ENCODE peak calls at places on chromosomes 3 and 15, in five cellular contexts. H is IMR-90, D is K562, Z is A549, A is SK-N-SH. F is an unnamed sample.

GRCh38 chr3:104629038-104629437 is 737.7 kb upstream of the ALCAM start:
- DNase-seq in H (peak; percentile 88), Z (no peak), A (no peak), D (no peak), F (no peak)

GRCh38 chr3:163474766-163475165 is 1603.5 kb downstream of the SI start:
- DNase-seq in Z (no peak), A (no peak), D (no peak), H (no peak), F (no peak)

GRCh38 chr15:60399246-60399915 is 1.6 kb upstream of the ANXA2 start:
- DNase-seq in D (no peak), H (no peak), A (no peak), Z (no peak), F (no peak)

GRCh38 chr3:78204977-78205376 is 1165.1 kb downstream of the ROBO2 start:
- DNase-seq in Z (no peak), D (no peak), H (peak; percentile 67), A (no peak), F (no peak)

GRCh38 chr3:20589275-20589674 is 403.3 kb upstream of the SGO1 start:
- DNase-seq in Z (no peak), A (no peak), D (no peak), H (no peak), F (no peak)

GRCh38 chr3:4362523-4362922 is 59.4 kb downstream of the SETMAR start:
- DNase-seq in H (no peak), Z (no peak), D (no peak), A (no peak), F (no peak)

GRCh38 chr15:37133619-37134018 is 33.3 kb upstream of the MEIS2 start:
- DNase-seq in A (no peak), Z (peak; percentile 21), D (no peak), H (peak; percentile 61), F (no peak)

GRCh38 chr3:14540821-14541385 is 761 bp upstream of the GRIP2 start:
- DNase-seq in H (no peak), D (no peak), A (no peak), Z (no peak), F (no peak)

GRCh38 chr3:140472621-140473020 is 205.2 kb upstream of the TRIM42 start:
- DNase-seq in H (no peak), Z (peak; percentile 21), A (no peak), D (no peak), F (no peak)

GRCh38 chr3:41961061-41961749 is 698 bp downstream of the ULK4 start:
- DNase-seq in Z (peak; percentile 51), A (peak; percentile 74), D (peak; percentile 24), H (peak; percentile 61), F (no peak)

GRCh38 chr15:82697735-82698407 is 11.8 kb downstream of the AP3B2 start:
- DNase-seq in D (no peak), H (no peak), Z (no peak), A (no peak), F (no peak)

GRCh38 chr3:182490601-182491485 is 302.5 kb upstream of the ATP11B start:
- DNase-seq in H (no peak), A (peak; percentile 39), D (peak; percentile 20), Z (peak; percentile 7), F (no peak)

GRCh38 chr3:70298385-70298784 is 14.1 kb downstream of the MDFIC2 start:
- DNase-seq in D (no peak), A (no peak), Z (no peak), H (peak; percentile 1), F (no peak)

GRCh38 chr15:66935688-66936087 is 129.7 kb upstream of the SMAD3 start:
- DNase-seq in Z (no peak), D (no peak), A (no peak), H (no peak), F (no peak)

GRCh38 chr3:31227152-31227581 is 305.6 kb upstream of the STT3B start:
- DNase-seq in A (no peak), D (no peak), H (no peak), Z (no peak), F (peak; percentile 80)

GRCh38 chr15:66459818-66460615 is 37.5 kb downstream of the SNAPC5 start:
- DNase-seq in D (no peak), A (no peak), H (peak; percentile 77), Z (no peak), F (no peak)

GRCh38 chr3:13495351-13495813 is 15.3 kb downstream of the HDAC11 start:
- DNase-seq in A (no peak), D (no peak), H (no peak), Z (no peak), F (no peak)

GRCh38 chr3:36496734-36497133 is 116.4 kb downstream of the STAC start:
- DNase-seq in D (no peak), A (no peak), Z (no peak), H (no peak), F (no peak)

GRCh38 chr3:65575376-65575840 is 463.3 kb downstream of the MAGI1 start:
- DNase-seq in A (no peak), Z (peak; percentile 40), H (peak; percentile 98), D (no peak), F (no peak)

GRCh38 chr3:10311710-10312109 is 9.2 kb downstream of the SEC13 start:
- DNase-seq in H (no peak), Z (no peak), A (no peak), D (no peak), F (no peak)

GRCh38 chr3:72105306-72105705 is 320.4 kb upstream of the PROK2 start:
- DNase-seq in A (no peak), D (no peak), H (no peak), Z (no peak), F (no peak)

GRCh38 chr3:64399205-64399800 is 174.0 kb upstream of the PRICKLE2 start:
- DNase-seq in A (peak; percentile 58), D (peak; percentile 13), H (peak; percentile 70), Z (peak; percentile 54), F (no peak)

GRCh38 chr3:100155105-100155504 is 40.8 kb upstream of the FILIP1L start:
- DNase-seq in Z (no peak), D (no peak), A (peak; percentile 9), H (peak; percentile 18), F (no peak)

GRCh38 chr3:25468866-25469319 is 40.8 kb downstream of the RARB start:
- DNase-seq in A (peak; percentile 23), Z (no peak), D (no peak), H (no peak), F (no peak)

GRCh38 chr15:63476229-63476632 is 28.2 kb upstream of the USP3 start:
- DNase-seq in A (no peak), Z (peak; percentile 98), D (no peak), H (peak; percentile 100), F (no peak)

GRCh38 chr15:58267026-58267425 is 128.8 kb downstream of the AQP9 start:
- DNase-seq in Z (no peak), A (no peak), H (no peak), D (no peak), F (no peak)

GRCh38 chr15:26045516-26045915 is 182.4 kb upstream of the ATP10A start:
- DNase-seq in D (no peak), A (no peak), H (no peak), Z (no peak), F (no peak)

GRCh38 chr15:53861792-53862191 is 102.3 kb upstream of the WDR72 start:
- DNase-seq in D (no peak), A (no peak), H (no peak), Z (no peak), F (no peak)

GRCh38 chr15:99434506-99435137 is 131.2 kb upstream of the MEF2A start:
- DNase-seq in H (no peak), Z (no peak), D (no peak), A (no peak), F (no peak)

DNA sequence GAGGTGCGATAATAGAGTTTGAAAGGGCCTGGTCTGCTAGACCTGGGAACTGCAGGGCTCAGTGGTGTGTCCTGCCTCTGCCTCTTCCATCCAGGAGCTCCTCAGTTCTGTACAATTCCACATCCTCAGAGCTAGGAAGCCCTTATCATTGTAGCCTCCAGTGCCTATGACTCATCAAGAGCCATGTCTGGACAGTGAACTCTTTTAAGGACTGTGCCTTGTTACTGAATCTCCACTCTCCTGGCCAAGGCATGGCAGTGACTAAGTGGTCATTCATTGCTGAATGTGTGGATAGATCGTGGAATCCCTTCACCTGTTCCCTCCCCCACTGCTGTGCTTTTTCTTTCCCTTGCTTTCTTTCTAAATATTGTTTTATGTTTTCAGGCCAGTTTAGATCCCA is 2.9 kb downstream of the TIMP4 start:
- DNase-seq in A (no peak), Z (peak; percentile 69), H (peak; percentile 85), D (peak; percentile 35), F (no peak)
- TF ChIP-seq RCOR1 in A (no peak), Z (no peak), H (no peak), D (no peak), F (no peak)

DNA sequence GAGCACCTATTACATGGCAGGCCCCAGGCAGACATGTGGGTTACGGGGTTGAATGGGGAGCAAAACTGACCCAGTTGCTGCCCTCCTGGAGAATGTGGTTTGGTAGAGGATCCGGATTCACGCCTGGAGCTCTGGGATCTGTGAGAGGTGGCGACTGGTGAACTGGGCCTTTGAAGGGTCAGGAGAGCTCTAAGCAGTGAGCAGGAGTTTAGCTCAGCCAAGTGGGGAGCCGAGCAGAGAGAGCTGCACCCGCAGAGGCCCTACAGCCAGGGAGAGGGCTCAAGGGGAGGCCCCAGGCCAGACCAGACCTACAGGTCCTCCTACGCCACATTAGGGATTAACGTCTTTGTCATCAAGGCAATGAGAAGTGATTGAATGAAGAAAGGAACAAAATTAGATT is 179.8 kb upstream of the TLE3 start:
- DNase-seq in H (no peak), Z (no peak), D (no peak), A (no peak), F (no peak)
- TF ChIP-seq RCOR1 in H (no peak), Z (no peak), D (no peak), A (no peak), F (no peak)

GRCh38 chr3:151281671-151282334 is 3.5 kb upstream of the P2RY14 start:
- DNase-seq in D (no peak), A (no peak), H (peak; percentile 95), Z (no peak), F (no peak)

GRCh38 chr3:151282921-151283320 is 4.6 kb upstream of the P2RY14 start:
- DNase-seq in D (peak; percentile 47), H (peak; percentile 83), Z (peak; percentile 63), A (peak; percentile 50), F (no peak)

GRCh38 chr3:151285940-151286339 is 7.6 kb upstream of the P2RY14 start:
- DNase-seq in H (no peak), Z (no peak), A (no peak), D (no peak), F (no peak)

GRCh38 chr3:151283907-151284461 is 5.6 kb upstream of the P2RY14 start:
- DNase-seq in A (no peak), D (no peak), H (peak; percentile 94), Z (peak; percentile 9), F (no peak)

GRCh38 chr3:151283387-151283786 is 5.0 kb upstream of the P2RY14 start:
- DNase-seq in H (no peak), A (no peak), Z (no peak), D (no peak), F (no peak)
- TF ChIP-seq RCOR1 in H (no peak), A (no peak), Z (no peak), D (no peak), F (no peak)

GRCh38 chr3:188076176-188076575 is 77.8 kb upstream of the LPP start:
- DNase-seq in Z (no peak), D (no peak), A (no peak), H (no peak), F (no peak)

GRCh38 chr3:188080091-188080490 is 73.9 kb upstream of the LPP start:
- DNase-seq in A (no peak), H (no peak), Z (no peak), D (no peak), F (no peak)

GRCh38 chr3:188071636-188072035 is 82.3 kb upstream of the LPP start:
- DNase-seq in D (no peak), A (no peak), Z (no peak), H (peak; percentile 47), F (no peak)

GRCh38 chr3:188082040-188082439 is 71.9 kb upstream of the LPP start:
- DNase-seq in H (peak; percentile 74), Z (no peak), A (no peak), D (no peak), F (no peak)

GRCh38 chr3:188077160-188077812 is 76.7 kb upstream of the LPP start:
- DNase-seq in H (no peak), D (no peak), Z (no peak), A (no peak), F (no peak)
- TF ChIP-seq RCOR1 in H (no peak), D (no peak), Z (no peak), A (no peak), F (no peak)

F was measured in GM12878.